ENCODE peak calls at places on chromosomes 13 and 19, in nine cellular contexts. One of them, this sample, is unnamed.

GRCh38 chr19:12995596-12996541 is 594 bp downstream of the NFIX start:
- DNase-seq in NCI-H345: no peak
- DNase-seq in HuH-7.5: peak
- DNase-seq in T-helper 2 cell: no peak
- DNase-seq in HT-29: peak
- DNase-seq in SK-N-MC: no peak
- DNase-seq in activated effector memory CD4-positive, alpha-beta T cell treated with anti-CD3 and anti-CD28 coated beads, Interleukin-2, amount 50 U/mL, for 16 hours: no peak
- DNase-seq in lung microvascular endothelial cell: peak
- DNase-seq in ovary: peak
- DNase-seq in this sample: no peak

GRCh38 chr19:32646556-32646955 is 28.4 kb downstream of the ANKRD27 start:
- DNase-seq in HT-29: no peak
- DNase-seq in HuH-7.5: no peak
- DNase-seq in SK-N-MC: no peak
- DNase-seq in ovary: no peak
- DNase-seq in activated effector memory CD4-positive, alpha-beta T cell treated with anti-CD3 and anti-CD28 coated beads, Interleukin-2, amount 50 U/mL, for 16 hours: no peak
- DNase-seq in NCI-H345: no peak
- DNase-seq in lung microvascular endothelial cell: no peak
- DNase-seq in T-helper 2 cell: no peak
- DNase-seq in this sample: no peak

GRCh38 chr13:51730927-51731326 is 73.0 kb downstream of the DHRS12 start:
- DNase-seq in HT-29: no peak
- DNase-seq in NCI-H345: no peak
- DNase-seq in T-helper 2 cell: no peak
- DNase-seq in lung microvascular endothelial cell: no peak
- DNase-seq in HuH-7.5: no peak
- DNase-seq in SK-N-MC: no peak
- DNase-seq in ovary: no peak
- DNase-seq in activated effector memory CD4-positive, alpha-beta T cell treated with anti-CD3 and anti-CD28 coated beads, Interleukin-2, amount 50 U/mL, for 16 hours: no peak
- DNase-seq in this sample: no peak

GRCh38 chr19:1469936-1470863 is 8.8 kb downstream of the C19orf25 start:
- DNase-seq in ovary: peak
- DNase-seq in HuH-7.5: peak
- DNase-seq in SK-N-MC: no peak
- DNase-seq in NCI-H345: no peak
- DNase-seq in HT-29: no peak
- DNase-seq in T-helper 2 cell: peak
- DNase-seq in lung microvascular endothelial cell: no peak
- DNase-seq in activated effector memory CD4-positive, alpha-beta T cell treated with anti-CD3 and anti-CD28 coated beads, Interleukin-2, amount 50 U/mL, for 16 hours: peak
- DNase-seq in this sample: peak

GRCh38 chr13:95546919-95547318 is 5.6 kb upstream of the CLDN10 start:
- DNase-seq in HuH-7.5: no peak
- DNase-seq in SK-N-MC: no peak
- DNase-seq in T-helper 2 cell: no peak
- DNase-seq in NCI-H345: no peak
- DNase-seq in lung microvascular endothelial cell: no peak
- DNase-seq in activated effector memory CD4-positive, alpha-beta T cell treated with anti-CD3 and anti-CD28 coated beads, Interleukin-2, amount 50 U/mL, for 16 hours: no peak
- DNase-seq in ovary: no peak
- DNase-seq in HT-29: no peak
- DNase-seq in this sample: no peak

GRCh38 chr13:22235285-22235949 is 564.5 kb downstream of the FGF9 start:
- DNase-seq in HT-29: no peak
- DNase-seq in lung microvascular endothelial cell: no peak
- DNase-seq in HuH-7.5: no peak
- DNase-seq in activated effector memory CD4-positive, alpha-beta T cell treated with anti-CD3 and anti-CD28 coated beads, Interleukin-2, amount 50 U/mL, for 16 hours: no peak
- DNase-seq in ovary: peak
- DNase-seq in SK-N-MC: no peak
- DNase-seq in T-helper 2 cell: no peak
- DNase-seq in NCI-H345: no peak
- DNase-seq in this sample: no peak

GRCh38 chr19:8004723-8005513 is 523 bp downstream of the ELAVL1 start:
- DNase-seq in ovary: peak
- DNase-seq in T-helper 2 cell: peak
- DNase-seq in activated effector memory CD4-positive, alpha-beta T cell treated with anti-CD3 and anti-CD28 coated beads, Interleukin-2, amount 50 U/mL, for 16 hours: peak
- DNase-seq in NCI-H345: peak
- DNase-seq in HuH-7.5: no peak
- DNase-seq in HT-29: peak
- DNase-seq in SK-N-MC: no peak
- DNase-seq in lung microvascular endothelial cell: peak
- DNase-seq in this sample: peak

GRCh38 chr13:28441533-28441928 is 53.4 kb downstream of the FLT1 start:
- DNase-seq in SK-N-MC: no peak
- DNase-seq in lung microvascular endothelial cell: no peak
- DNase-seq in activated effector memory CD4-positive, alpha-beta T cell treated with anti-CD3 and anti-CD28 coated beads, Interleukin-2, amount 50 U/mL, for 16 hours: no peak
- DNase-seq in NCI-H345: no peak
- DNase-seq in HuH-7.5: no peak
- DNase-seq in T-helper 2 cell: no peak
- DNase-seq in HT-29: no peak
- DNase-seq in ovary: no peak
- DNase-seq in this sample: no peak

GRCh38 chr13:45209229-45209628 is 8.4 kb upstream of the KCTD4 start:
- DNase-seq in NCI-H345: no peak
- DNase-seq in SK-N-MC: no peak
- DNase-seq in T-helper 2 cell: no peak
- DNase-seq in lung microvascular endothelial cell: no peak
- DNase-seq in HT-29: no peak
- DNase-seq in HuH-7.5: no peak
- DNase-seq in ovary: no peak
- DNase-seq in activated effector memory CD4-positive, alpha-beta T cell treated with anti-CD3 and anti-CD28 coated beads, Interleukin-2, amount 50 U/mL, for 16 hours: no peak
- DNase-seq in this sample: no peak

GRCh38 chr13:30816733-30817132 is 81.4 kb downstream of the ALOX5AP start:
- DNase-seq in activated effector memory CD4-positive, alpha-beta T cell treated with anti-CD3 and anti-CD28 coated beads, Interleukin-2, amount 50 U/mL, for 16 hours: no peak
- DNase-seq in T-helper 2 cell: no peak
- DNase-seq in ovary: no peak
- DNase-seq in SK-N-MC: no peak
- DNase-seq in HT-29: no peak
- DNase-seq in NCI-H345: peak
- DNase-seq in lung microvascular endothelial cell: peak
- DNase-seq in HuH-7.5: no peak
- DNase-seq in this sample: no peak

GRCh38 chr13:59478908-59479307 is 684.8 kb downstream of the DIAPH3 start:
- DNase-seq in HT-29: no peak
- DNase-seq in lung microvascular endothelial cell: no peak
- DNase-seq in SK-N-MC: no peak
- DNase-seq in NCI-H345: no peak
- DNase-seq in HuH-7.5: no peak
- DNase-seq in T-helper 2 cell: no peak
- DNase-seq in activated effector memory CD4-positive, alpha-beta T cell treated with anti-CD3 and anti-CD28 coated beads, Interleukin-2, amount 50 U/mL, for 16 hours: no peak
- DNase-seq in ovary: no peak
- DNase-seq in this sample: no peak

GRCh38 chr19:56712609-56713008 is 41.1 kb upstream of the ZNF835 start:
- DNase-seq in T-helper 2 cell: no peak
- DNase-seq in lung microvascular endothelial cell: no peak
- DNase-seq in ovary: no peak
- DNase-seq in NCI-H345: no peak
- DNase-seq in HT-29: no peak
- DNase-seq in activated effector memory CD4-positive, alpha-beta T cell treated with anti-CD3 and anti-CD28 coated beads, Interleukin-2, amount 50 U/mL, for 16 hours: no peak
- DNase-seq in HuH-7.5: no peak
- DNase-seq in SK-N-MC: no peak
- DNase-seq in this sample: no peak

GRCh38 chr13:26681036-26681435 is 79.5 kb downstream of the GPR12 start:
- DNase-seq in activated effector memory CD4-positive, alpha-beta T cell treated with anti-CD3 and anti-CD28 coated beads, Interleukin-2, amount 50 U/mL, for 16 hours: no peak
- DNase-seq in HuH-7.5: no peak
- DNase-seq in lung microvascular endothelial cell: no peak
- DNase-seq in ovary: no peak
- DNase-seq in SK-N-MC: no peak
- DNase-seq in T-helper 2 cell: no peak
- DNase-seq in HT-29: no peak
- DNase-seq in NCI-H345: no peak
- DNase-seq in this sample: no peak

GRCh38 chr19:1521636-1522035 is 2.2 kb upstream of the PLK5 start:
- DNase-seq in SK-N-MC: no peak
- DNase-seq in NCI-H345: no peak
- DNase-seq in ovary: no peak
- DNase-seq in T-helper 2 cell: no peak
- DNase-seq in HuH-7.5: no peak
- DNase-seq in activated effector memory CD4-positive, alpha-beta T cell treated with anti-CD3 and anti-CD28 coated beads, Interleukin-2, amount 50 U/mL, for 16 hours: no peak
- DNase-seq in HT-29: no peak
- DNase-seq in lung microvascular endothelial cell: no peak
- DNase-seq in this sample: no peak

GRCh38 chr19:42067315-42067888 is 2.6 kb downstream of the GRIK5 start:
- DNase-seq in activated effector memory CD4-positive, alpha-beta T cell treated with anti-CD3 and anti-CD28 coated beads, Interleukin-2, amount 50 U/mL, for 16 hours: no peak
- DNase-seq in HuH-7.5: no peak
- DNase-seq in SK-N-MC: no peak
- DNase-seq in ovary: no peak
- DNase-seq in T-helper 2 cell: no peak
- DNase-seq in lung microvascular endothelial cell: no peak
- DNase-seq in HT-29: no peak
- DNase-seq in NCI-H345: no peak
- DNase-seq in this sample: no peak